ENCODE peak calls at places on chromosome 1, in four cellular contexts. B is PC-3, Z is hepatocyte, E is HCT116. Q is an unnamed sample.

GRCh38 chr1:35855016-35855700 is 27.9 kb upstream of the AGO1 start:
- DNase-seq in B (no peak), E (no peak), Z (peak), Q (peak)

GRCh38 chr1:53332188-53332564 is 4.3 kb upstream of the LRP8 start:
- DNase-seq in E (no peak), Z (no peak), B (no peak), Q (no peak)

GRCh38 chr1:165616987-165617546 is 14.0 kb upstream of the MGST3 start:
- DNase-seq in E (no peak), Z (no peak), B (no peak), Q (no peak)

GRCh38 chr1:193143285-193143684 is 21.5 kb downstream of the CDC73 start:
- DNase-seq in B (peak), E (no peak), Z (peak), Q (no peak)

GRCh38 chr1:103180660-103181059 is 72.3 kb upstream of the COL11A1 start:
- DNase-seq in Z (peak), B (peak), E (no peak), Q (no peak)

GRCh38 chr1:159823401-159823800 is 3.3 kb upstream of the SLAMF8 start:
- DNase-seq in B (no peak), Z (no peak), E (no peak), Q (peak)

GRCh38 chr1:59043796-59044195 is 253.1 kb upstream of the FGGY start:
- DNase-seq in B (peak), E (no peak), Z (peak), Q (no peak)

GRCh38 chr1:1197551-1198422 is 8.6 kb downstream of the TNFRSF18 start:
- DNase-seq in B (no peak), E (no peak), Z (no peak), Q (no peak)

GRCh38 chr1:28811766-28812668 is at the start of gene OPRD1:
- DNase-seq in Z (no peak), E (no peak), B (no peak), Q (peak)

GRCh38 chr1:41811978-41812852 is 106.5 kb downstream of the HIVEP3 start:
- DNase-seq in Z (peak), E (peak), B (peak), Q (peak)

GRCh38 chr1:85274969-85275453 is 1.4 kb downstream of the BCL10 start:
- DNase-seq in B (peak), E (no peak), Z (peak), Q (no peak)

GRCh38 chr1:47575855-47576757 is 138.3 kb downstream of the FOXD2 start:
- DNase-seq in E (no peak), Z (no peak), B (no peak), Q (no peak)

GRCh38 chr1:37561096-37561793 is 4.5 kb downstream of the DNALI1 start:
- DNase-seq in Z (no peak), B (no peak), E (no peak), Q (no peak)
- TF ChIP-seq EZH2phosphoT487 in Z (no peak), B (no peak), E (no peak), Q (no peak)

GRCh38 chr1:27403931-27404330 is 11.5 kb downstream of the GPR3 start:
- DNase-seq in E (no peak), B (no peak), Z (no peak), Q (no peak)

GRCh38 chr1:27408151-27408550 is 15.7 kb downstream of the GPR3 start:
- DNase-seq in E (no peak), B (no peak), Z (no peak), Q (no peak)

GRCh38 chr1:27405074-27405473 is 12.7 kb downstream of the GPR3 start:
- DNase-seq in Z (no peak), E (no peak), B (no peak), Q (peak)

GRCh38 chr1:27403065-27403726 is 10.8 kb downstream of the GPR3 start:
- DNase-seq in B (peak), Z (peak), E (no peak), Q (peak)

DNA sequence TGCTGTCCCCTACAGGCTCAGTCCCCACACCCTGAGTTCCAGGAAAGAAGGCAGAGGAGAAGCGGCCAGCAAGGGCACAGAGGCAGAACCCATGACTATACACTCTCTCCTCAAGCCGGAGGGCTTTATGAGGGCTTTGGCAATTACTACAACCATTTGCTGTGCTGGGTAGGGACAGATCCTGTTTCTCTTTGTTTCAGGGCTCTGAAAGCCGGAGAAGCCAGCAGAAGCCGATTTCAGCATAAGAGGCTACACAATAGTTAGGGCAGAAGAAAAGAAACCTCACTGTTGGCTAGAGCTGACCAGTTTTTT is 13.9 kb downstream of the GPR3 start:
- DNase-seq in B (no peak), Z (no peak), E (no peak), Q (peak)
- H3K4me2 ChIP-seq in B (no peak), Z (no peak), E (no peak), Q (peak)

DNA sequence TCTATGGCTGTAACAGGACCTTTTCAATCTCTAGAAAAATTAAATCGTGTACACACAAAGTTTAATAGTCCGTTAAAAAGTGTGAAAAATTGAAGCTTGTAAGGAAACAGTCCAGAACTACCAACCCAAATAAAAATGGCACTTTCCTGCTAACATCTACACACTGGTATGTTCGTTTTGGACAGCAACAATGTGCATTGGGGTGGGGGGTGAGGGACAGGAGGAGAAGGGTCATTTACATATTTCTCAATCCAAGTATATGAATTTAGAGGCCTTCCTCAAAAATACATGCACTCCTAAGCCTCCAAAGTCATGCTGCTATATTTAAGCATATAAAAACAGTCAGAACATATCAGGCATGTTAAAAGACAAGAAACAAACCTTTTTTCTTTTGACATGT is 2.5 kb downstream of the PPP1R15B start:
- DNase-seq in Z (no peak), E (no peak), B (no peak), Q (no peak)
- TF ChIP-seq EZH2phosphoT487 in Z (no peak), E (no peak), B (no peak), Q (no peak)

DNA sequence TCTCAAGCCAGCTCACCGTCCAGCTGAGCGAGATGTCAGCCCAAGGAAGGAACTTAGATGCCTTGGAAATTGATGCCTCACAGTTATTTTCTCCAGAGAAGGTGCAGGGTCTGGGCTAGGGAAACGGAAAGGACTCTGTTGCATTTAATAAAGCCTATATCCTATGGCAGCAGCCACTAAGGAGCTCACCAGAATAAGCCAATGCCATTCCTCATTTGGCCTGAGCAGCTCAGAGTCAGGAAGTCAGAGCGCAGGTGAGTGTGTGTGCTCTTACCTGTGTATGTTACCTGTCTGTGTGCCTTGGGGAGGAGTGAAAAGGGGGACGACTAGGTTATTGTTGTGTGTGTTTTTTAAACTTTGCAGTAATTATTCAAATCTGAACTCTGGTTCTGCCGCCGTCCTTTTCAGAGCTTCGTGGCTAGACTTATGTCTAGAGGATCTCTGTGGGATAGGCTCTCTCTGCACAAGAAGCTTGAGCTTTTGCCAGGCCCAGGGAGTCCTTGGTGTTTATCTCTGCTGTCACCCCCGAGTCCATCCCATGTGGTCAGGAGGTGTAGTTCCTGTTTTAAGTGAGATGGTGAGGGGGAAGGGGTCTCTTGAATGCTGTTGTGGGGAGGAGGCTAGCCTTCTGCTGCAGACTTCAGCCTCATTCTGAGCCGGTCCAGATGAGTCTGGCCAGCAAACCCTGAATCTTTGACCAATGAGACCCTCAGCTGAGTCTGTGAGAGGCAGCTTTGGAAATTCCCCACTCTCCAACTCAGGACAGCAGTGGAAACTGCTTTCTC is 2.4 kb downstream of the TMCC2 start:
- DNase-seq in B (no peak), Z (no peak), E (no peak), Q (no peak)
- H3K4me2 ChIP-seq in B (peak), Z (peak), E (peak), Q (peak)